ENCODE peak calls at places on chromosomes 16 and 17, in eight cellular contexts. One of them, this sample, is unnamed.

GRCh38 chr16:86634290-86634689 is 55.9 kb downstream of the FOXL1 start:
- DNase-seq in WTC11: no peak
- DNase-seq in activated CD8-positive, alpha-beta T cell treated with anti-CD3 and anti-CD28 coated beads for 36 hours: no peak
- DNase-seq in CD4-positive, alpha-beta T cell: no peak
- DNase-seq in bronchial epithelial cell: peak
- DNase-seq in heart left ventricle: no peak
- DNase-seq in epithelial cell of proximal tubule: no peak
- DNase-seq in neural progenitor cell: peak
- DNase-seq in this sample: no peak

GRCh38 chr17:64256913-64257807 is 5.9 kb downstream of the TEX2 start:
- DNase-seq in activated CD8-positive, alpha-beta T cell treated with anti-CD3 and anti-CD28 coated beads for 36 hours: no peak
- DNase-seq in epithelial cell of proximal tubule: no peak
- DNase-seq in WTC11: no peak
- DNase-seq in CD4-positive, alpha-beta T cell: no peak
- DNase-seq in heart left ventricle: no peak
- DNase-seq in bronchial epithelial cell: no peak
- DNase-seq in neural progenitor cell: peak
- DNase-seq in this sample: no peak

GRCh38 chr17:75109047-75109406 is 742 bp upstream of the ARMC7 start:
- DNase-seq in WTC11: no peak
- DNase-seq in epithelial cell of proximal tubule: no peak
- DNase-seq in bronchial epithelial cell: no peak
- DNase-seq in CD4-positive, alpha-beta T cell: no peak
- DNase-seq in neural progenitor cell: peak
- DNase-seq in heart left ventricle: no peak
- DNase-seq in activated CD8-positive, alpha-beta T cell treated with anti-CD3 and anti-CD28 coated beads for 36 hours: peak
- DNase-seq in this sample: peak

GRCh38 chr17:10224592-10225195 is 26.3 kb upstream of the GAS7 start:
- DNase-seq in heart left ventricle: no peak
- DNase-seq in bronchial epithelial cell: no peak
- DNase-seq in epithelial cell of proximal tubule: no peak
- DNase-seq in activated CD8-positive, alpha-beta T cell treated with anti-CD3 and anti-CD28 coated beads for 36 hours: peak
- DNase-seq in WTC11: no peak
- DNase-seq in CD4-positive, alpha-beta T cell: no peak
- DNase-seq in neural progenitor cell: no peak
- DNase-seq in this sample: no peak

GRCh38 chr17:28282596-28282995 is 36.4 kb upstream of the TMEM97 start:
- DNase-seq in CD4-positive, alpha-beta T cell: no peak
- DNase-seq in bronchial epithelial cell: peak
- DNase-seq in activated CD8-positive, alpha-beta T cell treated with anti-CD3 and anti-CD28 coated beads for 36 hours: no peak
- DNase-seq in neural progenitor cell: no peak
- DNase-seq in heart left ventricle: no peak
- DNase-seq in epithelial cell of proximal tubule: peak
- DNase-seq in WTC11: no peak
- DNase-seq in this sample: no peak

GRCh38 chr16:57535680-57536305 is 578 bp downstream of the CCDC102A start:
- DNase-seq in CD4-positive, alpha-beta T cell: peak
- DNase-seq in WTC11: peak
- DNase-seq in heart left ventricle: peak
- DNase-seq in activated CD8-positive, alpha-beta T cell treated with anti-CD3 and anti-CD28 coated beads for 36 hours: peak
- DNase-seq in neural progenitor cell: peak
- DNase-seq in bronchial epithelial cell: peak
- DNase-seq in epithelial cell of proximal tubule: no peak
- DNase-seq in this sample: peak

GRCh38 chr17:65638221-65638940 is 76.9 kb upstream of the AXIN2 start:
- DNase-seq in CD4-positive, alpha-beta T cell: no peak
- DNase-seq in activated CD8-positive, alpha-beta T cell treated with anti-CD3 and anti-CD28 coated beads for 36 hours: no peak
- DNase-seq in neural progenitor cell: no peak
- DNase-seq in bronchial epithelial cell: no peak
- DNase-seq in epithelial cell of proximal tubule: no peak
- DNase-seq in WTC11: no peak
- DNase-seq in heart left ventricle: no peak
- DNase-seq in this sample: no peak

GRCh38 chr17:18129041-18129502 is 20.5 kb downstream of the MYO15A start:
- DNase-seq in neural progenitor cell: no peak
- DNase-seq in bronchial epithelial cell: peak
- DNase-seq in epithelial cell of proximal tubule: no peak
- DNase-seq in CD4-positive, alpha-beta T cell: no peak
- DNase-seq in WTC11: no peak
- DNase-seq in activated CD8-positive, alpha-beta T cell treated with anti-CD3 and anti-CD28 coated beads for 36 hours: no peak
- DNase-seq in heart left ventricle: no peak
- DNase-seq in this sample: no peak

GRCh38 chr16:67967183-67967955 is 1.1 kb downstream of the SLC12A4 start:
- DNase-seq in bronchial epithelial cell: peak
- DNase-seq in neural progenitor cell: no peak
- DNase-seq in heart left ventricle: no peak
- DNase-seq in CD4-positive, alpha-beta T cell: no peak
- DNase-seq in activated CD8-positive, alpha-beta T cell treated with anti-CD3 and anti-CD28 coated beads for 36 hours: peak
- DNase-seq in epithelial cell of proximal tubule: no peak
- DNase-seq in WTC11: no peak
- DNase-seq in this sample: no peak

GRCh38 chr16:67966549-67967182 is 1.8 kb downstream of the SLC12A4 start:
- DNase-seq in epithelial cell of proximal tubule: no peak
- DNase-seq in WTC11: peak
- DNase-seq in heart left ventricle: no peak
- DNase-seq in activated CD8-positive, alpha-beta T cell treated with anti-CD3 and anti-CD28 coated beads for 36 hours: no peak
- DNase-seq in bronchial epithelial cell: peak
- DNase-seq in CD4-positive, alpha-beta T cell: no peak
- DNase-seq in neural progenitor cell: peak
- DNase-seq in this sample: no peak

GRCh38 chr16:67969286-67970039 is 1.0 kb upstream of the SLC12A4 start:
- DNase-seq in bronchial epithelial cell: no peak
- DNase-seq in heart left ventricle: no peak
- DNase-seq in WTC11: peak
- DNase-seq in CD4-positive, alpha-beta T cell: no peak
- DNase-seq in activated CD8-positive, alpha-beta T cell treated with anti-CD3 and anti-CD28 coated beads for 36 hours: no peak
- DNase-seq in neural progenitor cell: peak
- DNase-seq in epithelial cell of proximal tubule: no peak
- DNase-seq in this sample: peak

GRCh38 chr16:67967956-67968439 is 439 bp downstream of the SLC12A4 start:
- DNase-seq in bronchial epithelial cell: no peak
- DNase-seq in heart left ventricle: peak
- DNase-seq in neural progenitor cell: peak
- DNase-seq in activated CD8-positive, alpha-beta T cell treated with anti-CD3 and anti-CD28 coated beads for 36 hours: peak
- DNase-seq in epithelial cell of proximal tubule: no peak
- DNase-seq in WTC11: peak
- DNase-seq in CD4-positive, alpha-beta T cell: no peak
- DNase-seq in this sample: peak

GRCh38 chr16:67968440-67969285 is at the start of gene SLC12A4:
- DNase-seq in epithelial cell of proximal tubule: no peak
- DNase-seq in bronchial epithelial cell: peak
- DNase-seq in CD4-positive, alpha-beta T cell: peak
- DNase-seq in heart left ventricle: peak
- DNase-seq in activated CD8-positive, alpha-beta T cell treated with anti-CD3 and anti-CD28 coated beads for 36 hours: peak
- DNase-seq in neural progenitor cell: peak
- DNase-seq in WTC11: peak
- DNase-seq in this sample: peak
- TF ChIP-seq CTCF in epithelial cell of proximal tubule: no peak
- TF ChIP-seq CTCF in bronchial epithelial cell: peak
- TF ChIP-seq CTCF in CD4-positive, alpha-beta T cell: no peak
- TF ChIP-seq CTCF in heart left ventricle: peak
- TF ChIP-seq CTCF in activated CD8-positive, alpha-beta T cell treated with anti-CD3 and anti-CD28 coated beads for 36 hours: no peak
- TF ChIP-seq CTCF in neural progenitor cell: no peak
- TF ChIP-seq CTCF in WTC11: no peak
- TF ChIP-seq CTCF in this sample: no peak

GRCh38 chr16:67111951-67112444 is 2.3 kb downstream of the PHAF1 start:
- DNase-seq in activated CD8-positive, alpha-beta T cell treated with anti-CD3 and anti-CD28 coated beads for 36 hours: no peak
- DNase-seq in epithelial cell of proximal tubule: no peak
- DNase-seq in heart left ventricle: no peak
- DNase-seq in CD4-positive, alpha-beta T cell: no peak
- DNase-seq in bronchial epithelial cell: no peak
- DNase-seq in WTC11: no peak
- DNase-seq in neural progenitor cell: no peak
- DNase-seq in this sample: no peak

GRCh38 chr16:67108931-67109406 is 772 bp upstream of the PHAF1 start:
- DNase-seq in bronchial epithelial cell: no peak
- DNase-seq in heart left ventricle: peak
- DNase-seq in neural progenitor cell: no peak
- DNase-seq in epithelial cell of proximal tubule: no peak
- DNase-seq in activated CD8-positive, alpha-beta T cell treated with anti-CD3 and anti-CD28 coated beads for 36 hours: no peak
- DNase-seq in CD4-positive, alpha-beta T cell: no peak
- DNase-seq in WTC11: no peak
- DNase-seq in this sample: no peak

GRCh38 chr16:67108489-67108888 is 1.3 kb upstream of the PHAF1 start:
- DNase-seq in activated CD8-positive, alpha-beta T cell treated with anti-CD3 and anti-CD28 coated beads for 36 hours: no peak
- DNase-seq in neural progenitor cell: no peak
- DNase-seq in heart left ventricle: no peak
- DNase-seq in epithelial cell of proximal tubule: no peak
- DNase-seq in WTC11: no peak
- DNase-seq in bronchial epithelial cell: no peak
- DNase-seq in CD4-positive, alpha-beta T cell: no peak
- DNase-seq in this sample: no peak

GRCh38 chr16:67110136-67110847 is 551 bp downstream of the PHAF1 start:
- DNase-seq in heart left ventricle: no peak
- DNase-seq in WTC11: peak
- DNase-seq in epithelial cell of proximal tubule: no peak
- DNase-seq in bronchial epithelial cell: no peak
- DNase-seq in activated CD8-positive, alpha-beta T cell treated with anti-CD3 and anti-CD28 coated beads for 36 hours: peak
- DNase-seq in CD4-positive, alpha-beta T cell: no peak
- DNase-seq in neural progenitor cell: peak
- DNase-seq in this sample: peak

DNA sequence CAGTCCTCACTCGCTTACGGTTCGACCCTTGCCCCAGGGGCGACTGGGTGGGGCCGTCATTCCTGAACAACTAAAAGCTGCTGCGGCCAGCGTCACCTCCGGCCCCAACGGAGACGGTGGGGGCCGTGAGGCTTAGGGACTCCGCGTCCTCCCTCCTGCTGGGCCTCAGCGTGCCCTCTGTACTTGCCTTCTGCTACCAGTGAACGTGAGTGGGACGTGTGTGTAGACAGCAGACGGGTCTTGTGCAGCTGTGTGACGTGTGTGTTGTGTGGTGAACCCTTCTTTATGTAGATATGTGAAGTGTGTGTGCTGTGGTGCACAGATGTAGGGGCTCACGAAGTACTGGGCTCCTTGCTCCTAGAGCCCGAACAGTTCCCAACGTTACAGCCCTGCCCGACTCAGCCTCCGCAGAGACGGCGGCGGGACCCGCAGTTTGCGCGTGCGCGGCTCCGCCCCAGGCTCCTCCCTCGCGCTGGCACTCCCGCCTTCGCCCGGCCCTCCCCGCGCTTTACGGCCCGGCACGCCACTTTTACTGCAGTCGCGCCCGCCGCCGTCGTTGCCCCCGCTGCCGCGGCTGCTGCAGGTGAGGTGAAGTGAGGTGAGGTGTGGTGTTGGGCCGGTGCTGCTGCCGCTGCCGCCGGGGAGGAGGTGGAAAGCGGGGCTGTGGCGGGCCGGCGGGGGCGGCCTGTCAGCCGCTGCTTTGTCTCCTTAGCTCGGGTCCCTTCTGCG is at the start of gene PHAF1:
- DNase-seq in neural progenitor cell: peak
- DNase-seq in WTC11: peak
- DNase-seq in CD4-positive, alpha-beta T cell: peak
- DNase-seq in activated CD8-positive, alpha-beta T cell treated with anti-CD3 and anti-CD28 coated beads for 36 hours: peak
- DNase-seq in bronchial epithelial cell: peak
- DNase-seq in epithelial cell of proximal tubule: no peak
- DNase-seq in heart left ventricle: peak
- DNase-seq in this sample: peak
- TF ChIP-seq CTCF in neural progenitor cell: no peak
- TF ChIP-seq CTCF in WTC11: no peak
- TF ChIP-seq CTCF in CD4-positive, alpha-beta T cell: no peak
- TF ChIP-seq CTCF in activated CD8-positive, alpha-beta T cell treated with anti-CD3 and anti-CD28 coated beads for 36 hours: no peak
- TF ChIP-seq CTCF in bronchial epithelial cell: no peak
- TF ChIP-seq CTCF in epithelial cell of proximal tubule: no peak
- TF ChIP-seq CTCF in heart left ventricle: no peak
- TF ChIP-seq CTCF in this sample: no peak

GRCh38 chr17:45335721-45336120 is 18.9 kb upstream of the MAP3K14 start:
- DNase-seq in epithelial cell of proximal tubule: no peak
- DNase-seq in CD4-positive, alpha-beta T cell: no peak
- DNase-seq in heart left ventricle: no peak
- DNase-seq in bronchial epithelial cell: no peak
- DNase-seq in WTC11: no peak
- DNase-seq in activated CD8-positive, alpha-beta T cell treated with anti-CD3 and anti-CD28 coated beads for 36 hours: no peak
- DNase-seq in neural progenitor cell: no peak
- DNase-seq in this sample: no peak

GRCh38 chr17:45336390-45337182 is 19.8 kb upstream of the MAP3K14 start:
- DNase-seq in heart left ventricle: no peak
- DNase-seq in CD4-positive, alpha-beta T cell: no peak
- DNase-seq in bronchial epithelial cell: no peak
- DNase-seq in neural progenitor cell: no peak
- DNase-seq in WTC11: no peak
- DNase-seq in epithelial cell of proximal tubule: no peak
- DNase-seq in activated CD8-positive, alpha-beta T cell treated with anti-CD3 and anti-CD28 coated beads for 36 hours: no peak
- DNase-seq in this sample: no peak

GRCh38 chr17:45333702-45334092 is 16.9 kb upstream of the MAP3K14 start:
- DNase-seq in neural progenitor cell: no peak
- DNase-seq in heart left ventricle: no peak
- DNase-seq in WTC11: no peak
- DNase-seq in CD4-positive, alpha-beta T cell: no peak
- DNase-seq in epithelial cell of proximal tubule: no peak
- DNase-seq in bronchial epithelial cell: no peak
- DNase-seq in activated CD8-positive, alpha-beta T cell treated with anti-CD3 and anti-CD28 coated beads for 36 hours: no peak
- DNase-seq in this sample: no peak

GRCh38 chr17:45334231-45334630 is 17.4 kb upstream of the MAP3K14 start:
- DNase-seq in bronchial epithelial cell: peak
- DNase-seq in neural progenitor cell: no peak
- DNase-seq in CD4-positive, alpha-beta T cell: no peak
- DNase-seq in epithelial cell of proximal tubule: no peak
- DNase-seq in WTC11: no peak
- DNase-seq in activated CD8-positive, alpha-beta T cell treated with anti-CD3 and anti-CD28 coated beads for 36 hours: no peak
- DNase-seq in heart left ventricle: no peak
- DNase-seq in this sample: no peak

DNA sequence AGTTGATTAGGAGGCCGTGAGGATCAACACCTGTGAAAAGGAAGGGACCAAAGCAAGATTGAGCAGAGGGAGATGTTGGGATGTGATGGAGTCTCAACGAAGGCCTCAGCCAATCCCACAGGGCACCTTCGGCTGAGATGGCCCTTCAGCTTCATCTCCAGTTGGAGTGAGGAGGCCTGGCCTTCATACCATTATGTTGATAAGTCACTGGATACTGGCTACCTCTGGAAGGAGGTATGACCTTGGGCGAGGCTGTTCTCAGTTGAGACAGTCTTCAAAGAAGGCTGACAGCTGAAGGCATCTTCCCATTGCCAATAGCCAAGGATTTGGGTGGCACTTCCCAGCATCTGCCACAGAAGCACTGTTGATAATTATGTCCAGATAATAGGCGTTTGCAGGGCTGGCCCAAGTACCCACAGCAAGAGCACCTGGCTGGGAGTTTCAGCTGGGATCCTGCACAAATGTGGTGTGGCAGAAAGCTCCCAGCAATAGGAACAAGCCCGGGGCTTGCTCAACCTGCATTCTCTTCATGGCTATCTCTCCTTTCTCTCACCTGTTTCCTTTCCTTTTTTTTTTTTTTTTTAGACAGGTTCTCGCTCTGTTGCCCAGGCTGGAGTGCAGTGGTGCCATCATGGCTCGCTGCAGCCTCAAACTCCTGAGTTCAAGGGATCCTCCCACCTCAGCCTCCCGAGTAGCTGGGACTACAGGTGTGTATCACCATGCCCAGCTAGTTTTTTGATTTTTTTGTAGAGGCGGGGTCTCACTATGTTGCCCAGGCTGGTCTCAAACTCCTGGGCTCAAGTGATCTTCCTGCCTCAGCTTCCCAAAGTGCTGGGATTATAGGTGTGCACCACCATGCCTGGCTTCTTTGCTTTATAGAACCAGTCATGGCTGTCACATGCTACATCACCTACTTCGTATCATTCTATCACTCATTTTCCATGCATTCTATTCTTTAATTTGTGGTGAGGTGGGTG is 18.2 kb upstream of the MAP3K14 start:
- DNase-seq in activated CD8-positive, alpha-beta T cell treated with anti-CD3 and anti-CD28 coated beads for 36 hours: no peak
- DNase-seq in CD4-positive, alpha-beta T cell: no peak
- DNase-seq in bronchial epithelial cell: no peak
- DNase-seq in neural progenitor cell: no peak
- DNase-seq in heart left ventricle: no peak
- DNase-seq in WTC11: no peak
- DNase-seq in epithelial cell of proximal tubule: no peak
- DNase-seq in this sample: no peak
- TF ChIP-seq CTCF in activated CD8-positive, alpha-beta T cell treated with anti-CD3 and anti-CD28 coated beads for 36 hours: no peak
- TF ChIP-seq CTCF in CD4-positive, alpha-beta T cell: no peak
- TF ChIP-seq CTCF in bronchial epithelial cell: no peak
- TF ChIP-seq CTCF in neural progenitor cell: no peak
- TF ChIP-seq CTCF in heart left ventricle: no peak
- TF ChIP-seq CTCF in WTC11: no peak
- TF ChIP-seq CTCF in epithelial cell of proximal tubule: no peak
- TF ChIP-seq CTCF in this sample: no peak

GRCh38 chr17:78117027-78117981 is 11.3 kb downstream of the TMC6 start:
- DNase-seq in epithelial cell of proximal tubule: no peak
- DNase-seq in neural progenitor cell: peak
- DNase-seq in activated CD8-positive, alpha-beta T cell treated with anti-CD3 and anti-CD28 coated beads for 36 hours: peak
- DNase-seq in bronchial epithelial cell: no peak
- DNase-seq in WTC11: peak
- DNase-seq in CD4-positive, alpha-beta T cell: no peak
- DNase-seq in heart left ventricle: no peak
- DNase-seq in this sample: no peak
- TF ChIP-seq CTCF in epithelial cell of proximal tubule: peak
- TF ChIP-seq CTCF in neural progenitor cell: peak
- TF ChIP-seq CTCF in activated CD8-positive, alpha-beta T cell treated with anti-CD3 and anti-CD28 coated beads for 36 hours: peak
- TF ChIP-seq CTCF in bronchial epithelial cell: peak
- TF ChIP-seq CTCF in WTC11: peak
- TF ChIP-seq CTCF in CD4-positive, alpha-beta T cell: peak
- TF ChIP-seq CTCF in heart left ventricle: peak
- TF ChIP-seq CTCF in this sample: peak

This sample was measured in GM10248.